ENCODE peak calls at places on chromosomes 5 and 9, in ten cellular contexts. S is cardiac muscle cell; Y is upper lobe of right lung; D is OCI-LY7; C is mucosa of descending colon; E is psoas muscle; V is BE2C; W is IMR-90; H is PC-3; R is CD8-positive, alpha-beta T cell. B is an unnamed sample. For H3K4me1, the result is how much of the 10 kb centered on the place peaks cover.

GRCh38 chr9:107438211-107439030 is 51.1 kb downstream of the KLF4 start:
- DNase-seq in W (no peak), C (no peak), E (no peak), Y (no peak), D (no peak), V (no peak), R (no peak), H (peak), S (peak), B (peak)

GRCh38 chr9:32486839-32487562 is 39.0 kb downstream of the RIGI start:
- DNase-seq in Y (no peak), V (no peak), D (no peak), E (no peak), R (no peak), C (no peak), W (peak), S (no peak), H (no peak), B (no peak)

GRCh38 chr5:96995419-96995818 is 59.5 kb downstream of the LNPEP start:
- DNase-seq in S (no peak), C (no peak), W (no peak), E (no peak), Y (no peak), D (no peak), R (no peak), H (no peak), V (no peak), B (no peak)

GRCh38 chr5:24059716-24060115 is 552.3 kb downstream of the PRDM9 start:
- DNase-seq in D (no peak), C (no peak), W (no peak), Y (no peak), V (no peak), E (no peak), H (peak), S (no peak), R (no peak), B (no peak)

GRCh38 chr5:16313761-16314160 is 134.2 kb upstream of the MARCHF11 start:
- DNase-seq in W (no peak), D (no peak), R (no peak), V (peak), H (no peak), C (no peak), Y (no peak), S (no peak), E (no peak), B (no peak)

GRCh38 chr9:89661956-89662717 is 57.3 kb downstream of the GADD45G start:
- DNase-seq in W (peak), R (no peak), C (peak), Y (peak), V (peak), D (no peak), E (peak), H (peak), S (peak), B (peak)

GRCh38 chr5:39072915-39073758 is 1.1 kb downstream of the RICTOR start:
- DNase-seq in S (peak), R (peak), H (peak), V (peak), Y (peak), D (peak), W (peak), E (no peak), C (no peak), B (peak)

GRCh38 chr9:97529363-97530076 is 28.1 kb downstream of the TMOD1 start:
- DNase-seq in V (no peak), H (peak), E (no peak), W (peak), Y (peak), S (peak), D (no peak), R (no peak), C (no peak), B (no peak)

GRCh38 chr9:87732344-87732743 is 6.4 kb downstream of the CTSL start:
- DNase-seq in S (no peak), E (no peak), C (no peak), W (no peak), V (no peak), D (no peak), H (no peak), Y (no peak), R (no peak), B (no peak)

GRCh38 chr9:33813712-33814641 is 3.0 kb upstream of the UBE2R2 start:
- DNase-seq in C (no peak), R (no peak), W (peak), E (no peak), V (no peak), S (peak), Y (no peak), H (peak), D (peak), B (peak)

GRCh38 chr5:168317521-168318147 is 26.2 kb downstream of the WWC1 start:
- DNase-seq in R (no peak), H (peak), D (no peak), Y (no peak), V (peak), C (no peak), E (no peak), S (peak), W (peak), B (peak)

DNA sequence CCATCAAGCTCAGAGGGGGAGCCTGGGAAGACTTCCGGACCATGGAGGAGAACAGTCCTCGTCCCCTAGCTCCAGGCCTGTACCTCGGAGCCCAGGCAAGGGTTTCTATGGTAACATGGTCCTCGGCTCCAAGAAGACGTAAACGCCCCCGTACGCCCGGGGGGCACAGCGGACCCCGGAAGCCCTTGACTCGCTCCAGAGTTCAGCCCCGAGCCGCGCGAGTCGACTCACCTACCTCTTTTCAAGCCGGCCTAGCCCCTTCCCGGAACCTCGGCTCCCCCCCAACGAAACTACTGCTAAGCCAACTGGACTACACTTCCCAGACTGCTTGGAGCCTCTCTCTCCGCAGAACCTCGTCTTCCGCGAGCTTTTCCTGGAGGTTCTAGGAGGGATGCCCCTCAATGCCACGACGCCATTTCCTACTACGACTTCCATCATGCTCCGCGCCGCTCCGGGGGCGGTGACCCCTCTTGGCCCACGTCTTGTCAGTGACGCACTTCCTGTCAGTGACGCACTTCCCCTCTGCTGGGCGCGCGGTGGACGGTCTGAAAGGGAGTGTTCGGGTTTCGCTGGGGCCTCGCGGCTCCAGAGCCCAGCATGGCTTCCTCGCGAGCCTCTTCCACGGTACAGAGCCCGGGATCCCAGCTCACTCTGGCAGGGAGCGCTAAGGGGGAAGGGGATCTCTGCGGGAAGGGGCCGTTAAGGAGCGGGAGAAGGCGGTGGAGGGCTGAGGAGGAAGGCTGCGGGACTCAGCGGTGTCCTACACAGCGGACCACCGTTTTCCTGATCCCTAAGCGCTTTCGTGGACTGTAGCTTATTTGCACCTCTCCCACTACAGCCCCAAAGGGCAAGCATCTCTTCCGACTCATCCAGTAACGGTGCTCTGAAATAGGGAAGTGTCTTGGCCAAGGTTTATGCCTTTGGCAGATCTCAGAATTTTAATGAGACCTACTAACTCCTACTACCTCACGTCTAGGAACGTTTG is at the start of the genes CDC26 and PRPF4:
- DNase-seq in R (peak), D (peak), W (peak), C (peak), S (peak), V (peak), E (peak), Y (peak), H (peak), B (peak)
- TF ChIP-seq CTCF in R (no peak), D (no peak), W (no peak), C (no peak), S (no peak), V (no peak), E (no peak), Y (no peak), H (no peak), B (no peak)

GRCh38 chr9:136711751-136712689 is at the start of gene DIPK1B:
- DNase-seq in Y (no peak), E (no peak), D (peak), C (no peak), W (no peak), V (peak), R (no peak), H (no peak), S (peak), B (peak)
- H3K4me3 ChIP-seq in Y (peak), E (peak), D (peak), C (no peak), W (peak), V (peak), R (peak), H (peak), S (peak), B (peak)

GRCh38 chr9:133118179-133118520 is 2.9 kb downstream of the RALGDS start:
- DNase-seq in R (no peak), E (no peak), S (no peak), Y (no peak), V (no peak), H (no peak), D (no peak), C (peak), W (no peak), B (no peak)
- H3K4me1 ChIP-seq in R (half or more), E (half or more), S (half or more), Y (half or more), V (half or more), H (under half), D (under half), C (half or more), W (under half), B (under half)

GRCh38 chr9:122192914-122193525 is 33.3 kb downstream of the MORN5 start:
- DNase-seq in V (no peak), C (no peak), D (no peak), W (no peak), H (no peak), R (no peak), S (no peak), E (no peak), Y (no peak), B (no peak)

GRCh38 chr9:122193651-122194050 is 33.9 kb downstream of the MORN5 start:
- DNase-seq in D (no peak), S (no peak), H (no peak), V (no peak), R (no peak), Y (no peak), C (no peak), W (no peak), E (no peak), B (no peak)

GRCh38 chr9:122192261-122192875 is 32.7 kb downstream of the MORN5 start:
- DNase-seq in R (no peak), C (no peak), H (no peak), D (no peak), S (no peak), E (no peak), Y (no peak), W (no peak), V (no peak), B (no peak)

GRCh38 chr9:122190597-122191381 is 31.1 kb downstream of the MORN5 start:
- DNase-seq in W (peak), R (no peak), D (no peak), V (no peak), E (no peak), C (no peak), H (peak), Y (no peak), S (no peak), B (no peak)

DNA sequence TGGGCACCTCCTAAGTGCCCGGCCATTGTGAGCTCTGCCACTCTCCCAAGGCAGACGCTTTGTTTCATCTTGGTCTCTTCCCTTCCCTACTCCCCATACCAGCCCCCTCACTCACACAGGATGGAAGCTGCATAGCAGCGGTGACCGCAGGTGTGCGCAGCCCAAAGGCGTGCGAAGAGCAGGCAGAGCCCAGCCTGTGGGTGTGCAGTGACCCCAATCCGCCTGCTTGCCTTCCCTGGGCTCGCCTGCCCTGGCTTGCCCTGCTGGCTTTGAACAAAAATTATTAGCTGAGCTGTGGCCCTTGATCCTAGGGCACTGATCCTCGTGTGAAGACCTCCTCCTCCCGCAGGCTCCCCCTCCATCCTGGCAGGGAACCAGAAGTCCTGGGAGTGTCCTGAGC is 31.8 kb downstream of the MORN5 start:
- DNase-seq in R (no peak), D (no peak), E (no peak), H (no peak), S (no peak), V (no peak), C (no peak), W (no peak), Y (no peak), B (no peak)
- TF ChIP-seq CTCF in R (no peak), D (no peak), E (no peak), H (no peak), S (no peak), V (no peak), C (no peak), W (no peak), Y (no peak), B (no peak)

GRCh38 chr9:125816321-125816720 is 69.1 kb downstream of the PBX3 start:
- DNase-seq in H (no peak), R (no peak), E (no peak), S (no peak), Y (no peak), D (no peak), C (no peak), V (no peak), W (no peak), B (no peak)

GRCh38 chr9:125822902-125823301 is 75.7 kb downstream of the PBX3 start:
- DNase-seq in D (no peak), S (no peak), Y (no peak), H (no peak), C (no peak), E (no peak), V (no peak), R (no peak), W (no peak), B (no peak)

GRCh38 chr9:125821078-125821477 is 73.9 kb downstream of the PBX3 start:
- DNase-seq in Y (no peak), E (no peak), D (no peak), C (no peak), S (no peak), W (no peak), H (no peak), V (no peak), R (no peak), B (no peak)

GRCh38 chr9:125822160-125822559 is 75.0 kb downstream of the PBX3 start:
- DNase-seq in W (no peak), V (no peak), C (no peak), H (no peak), R (no peak), Y (no peak), E (no peak), S (no peak), D (no peak), B (no peak)

GRCh38 chr9:125820100-125820804 is 73.1 kb downstream of the PBX3 start:
- DNase-seq in R (no peak), W (no peak), V (no peak), C (no peak), E (no peak), H (no peak), Y (no peak), S (peak), D (peak), B (no peak)
- H3K4me3 ChIP-seq in R (no peak), W (no peak), V (no peak), C (no peak), E (peak), H (no peak), Y (no peak), S (no peak), D (peak), B (no peak)

GRCh38 chr5:148998174-148998797 is 64.6 kb downstream of the SH3TC2 start:
- DNase-seq in H (peak), Y (no peak), W (peak), V (peak), C (no peak), E (no peak), D (peak), S (peak), R (no peak), B (peak)

GRCh38 chr5:149002053-149002452 is 60.8 kb downstream of the SH3TC2 start:
- DNase-seq in D (no peak), Y (no peak), W (peak), S (peak), V (no peak), R (no peak), E (peak), C (no peak), H (peak), B (peak)

GRCh38 chr5:148999741-149000140 is 63.1 kb downstream of the SH3TC2 start:
- DNase-seq in R (no peak), E (no peak), Y (no peak), D (no peak), S (no peak), W (no peak), C (no peak), V (no peak), H (no peak), B (no peak)

GRCh38 chr5:149002761-149003689 is 59.8 kb downstream of the SH3TC2 start:
- DNase-seq in W (peak), C (no peak), R (no peak), Y (no peak), E (no peak), H (peak), D (no peak), V (no peak), S (peak), B (no peak)

DNA sequence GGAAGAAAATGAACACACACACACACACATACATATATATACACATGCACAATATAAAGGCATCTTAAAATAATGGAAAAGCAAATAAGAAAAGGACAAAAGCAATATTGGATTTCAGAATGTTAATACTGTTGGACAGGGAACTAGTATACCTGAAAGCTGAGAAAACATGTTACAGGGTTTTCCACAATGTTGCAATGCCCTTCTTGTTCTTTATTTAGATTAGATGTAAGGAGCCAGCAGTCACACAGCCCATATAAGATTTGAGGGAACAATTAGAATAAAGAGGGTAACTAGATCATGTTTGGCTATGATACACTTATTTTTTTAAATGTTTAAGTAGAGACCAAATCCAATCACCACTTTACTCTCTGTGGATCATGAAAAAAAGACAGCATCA is 61.7 kb downstream of the SH3TC2 start:
- DNase-seq in C (no peak), Y (no peak), W (peak), D (no peak), E (no peak), R (no peak), V (no peak), S (no peak), H (peak), B (no peak)
- H3K4me1 ChIP-seq in C (under half), Y (under half), W (under half), D (under half), E (under half), R (under half), V (under half), S (under half), H (half or more), B (under half)

DNA sequence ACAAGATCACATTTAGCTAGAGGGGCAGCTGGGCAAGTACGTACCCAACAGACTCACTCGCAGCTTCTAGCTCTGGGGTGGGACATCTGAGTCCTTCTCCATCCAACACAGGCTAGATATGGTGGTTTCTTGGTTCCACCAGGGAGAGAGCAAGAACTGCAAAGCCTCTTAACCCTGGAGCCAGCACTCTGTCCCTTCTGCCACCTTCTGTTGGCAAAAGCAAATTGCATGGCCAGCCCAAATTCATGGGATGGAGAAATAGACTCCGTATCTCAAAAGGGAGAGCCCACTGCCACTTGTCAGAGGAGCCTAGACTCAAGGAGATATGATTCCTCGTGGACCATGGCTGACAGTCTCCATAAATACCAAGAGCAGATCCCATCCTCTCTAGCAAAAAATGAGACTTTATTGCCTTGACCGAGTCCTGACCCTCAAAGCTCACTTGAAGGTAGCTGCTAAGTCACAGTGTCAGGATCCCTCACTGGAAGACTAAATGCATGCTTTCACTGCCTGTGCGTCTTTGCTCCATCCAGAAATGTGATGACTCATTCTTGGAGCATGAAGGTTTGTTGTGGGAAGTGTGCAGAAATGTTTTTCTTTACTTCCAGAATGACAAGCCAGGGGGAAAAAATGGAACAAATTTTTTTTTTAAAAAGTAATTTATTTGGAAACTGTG is 28.8 kb upstream of the ROR2 start:
- DNase-seq in S (peak), R (no peak), Y (no peak), H (peak), C (no peak), E (no peak), D (peak), W (peak), V (peak), B (peak)
- TF ChIP-seq CTCF in S (peak), R (no peak), Y (peak), H (no peak), C (no peak), E (no peak), D (peak), W (peak), V (peak), B (no peak)

GRCh38 chr9:136092353-136092650 is 2.8 kb downstream of the NACC2 start:
- DNase-seq in R (no peak), V (peak), Y (no peak), C (peak), E (peak), S (no peak), W (no peak), D (no peak), H (no peak), B (no peak)

GRCh38 chr9:136092741-136093140 is 2.3 kb downstream of the NACC2 start:
- DNase-seq in R (no peak), C (no peak), S (no peak), V (no peak), E (peak), H (no peak), W (no peak), Y (no peak), D (no peak), B (no peak)

GRCh38 chr9:136093995-136094881 is 851 bp downstream of the NACC2 start:
- DNase-seq in S (peak), E (peak), Y (peak), W (peak), R (no peak), D (no peak), V (peak), H (peak), C (peak), B (peak)

GRCh38 chr9:136095028-136095494 is at the start of gene NACC2:
- DNase-seq in R (no peak), H (peak), Y (peak), C (peak), D (no peak), W (peak), E (peak), S (peak), V (peak), B (peak)

DNA sequence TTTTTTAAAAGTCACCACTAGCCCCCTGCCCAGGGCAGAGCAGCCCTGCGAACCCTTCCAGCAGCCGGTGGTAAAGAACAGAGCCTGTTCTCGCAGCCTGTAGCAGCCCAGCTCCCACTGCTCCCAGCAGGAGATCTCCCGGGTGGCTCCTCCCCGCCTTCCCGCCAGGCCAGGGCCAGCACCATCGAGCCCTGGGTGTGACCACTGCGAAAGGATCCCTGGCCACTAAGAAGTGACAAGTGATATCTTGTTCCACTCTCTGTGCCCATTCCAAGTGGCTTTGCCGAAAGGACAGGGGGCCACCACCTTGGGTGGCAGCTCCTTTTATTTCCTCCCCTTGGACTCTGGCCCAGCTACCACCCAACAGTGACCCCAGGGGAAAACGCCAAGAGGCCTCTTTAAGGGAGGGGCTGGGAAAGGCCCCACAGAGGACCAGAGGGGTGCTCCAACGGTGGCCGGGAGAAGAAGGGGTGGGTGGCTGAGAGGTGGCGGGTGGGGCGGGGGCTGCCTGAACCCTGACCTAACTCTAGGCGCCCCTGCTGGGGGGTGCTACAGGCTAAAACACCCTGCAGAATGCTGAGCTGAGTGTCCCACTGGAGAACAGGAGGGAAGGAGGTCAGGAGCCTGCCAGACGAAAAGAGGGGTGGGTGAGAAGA is 1.6 kb downstream of the NACC2 start:
- DNase-seq in S (no peak), R (no peak), Y (no peak), C (peak), V (no peak), E (peak), D (no peak), H (no peak), W (no peak), B (no peak)
- H3K4me3 ChIP-seq in S (peak), R (no peak), Y (peak), C (no peak), V (no peak), E (peak), D (no peak), H (peak), W (peak), B (peak)